ENCODE peak calls at places on chromosomes 7 and 10, in ten cellular contexts. K, I, Z, P, B, Y, E, O, F and W are unnamed samples.

GRCh38 chr10:100612601-100613595 is 77.2 kb downstream of the HIF1AN start:
- DNase-seq in K (no peak), I (no peak), Z (no peak), P (no peak), B (no peak), Y (no peak), E (no peak), O (no peak), F (no peak), W (no peak)

GRCh38 chr7:5758286-5758685 is 23.2 kb downstream of the RNF216 start:
- DNase-seq in K (no peak), I (no peak), Z (no peak), P (no peak), B (no peak), Y (no peak), E (no peak), O (no peak), F (no peak), W (no peak)

GRCh38 chr10:28818645-28819036 is 141.3 kb downstream of the BAMBI start:
- DNase-seq in K (no peak), I (no peak), Z (no peak), P (no peak), B (no peak), Y (no peak), E (no peak), O (no peak), F (no peak), W (no peak)

GRCh38 chr10:104299031-104299904 is 30.3 kb downstream of the GSTO2 start:
- DNase-seq in K (no peak), I (peak; percentile 94), Z (no peak), P (no peak), B (no peak), Y (no peak), E (peak; percentile 85), O (no peak), F (no peak), W (no peak)

GRCh38 chr10:44857363-44858016 is 53.6 kb upstream of the TMEM72 start:
- DNase-seq in K (peak; percentile 91), I (peak; percentile 84), Z (peak; percentile 69), P (peak; percentile 46), B (peak; percentile 95), Y (peak; percentile 39), E (peak; percentile 98), O (peak; percentile 58), F (peak; percentile 50), W (peak; percentile 20)

GRCh38 chr10:130491698-130492050 is 355.5 kb downstream of the GLRX3 start:
- DNase-seq in K (no peak), I (no peak), Z (no peak), P (no peak), B (no peak), Y (no peak), E (no peak), O (no peak), F (no peak), W (no peak)

GRCh38 chr7:42167206-42167913 is 69.6 kb downstream of the GLI3 start:
- DNase-seq in K (no peak), I (peak; percentile 10), Z (no peak), P (no peak), B (no peak), Y (no peak), E (peak; percentile 21), O (no peak), F (no peak), W (no peak)

GRCh38 chr7:149607683-149608082 is 110.1 kb upstream of the ZNF746 start:
- DNase-seq in K (no peak), I (no peak), Z (no peak), P (no peak), B (no peak), Y (no peak), E (no peak), O (no peak), F (no peak), W (no peak)

GRCh38 chr7:129343099-129343700 is 91.0 kb upstream of the STRIP2 start:
- DNase-seq in K (peak; percentile 13), I (peak; percentile 75), Z (peak; percentile 15), P (no peak), B (peak; percentile 30), Y (peak; percentile 22), E (peak; percentile 39), O (no peak), F (peak; percentile 55), W (peak; percentile 34)

GRCh38 chr10:35449944-35450343 is 113.6 kb downstream of the CCNY start:
- DNase-seq in K (no peak), I (no peak), Z (no peak), P (no peak), B (no peak), Y (no peak), E (no peak), O (no peak), F (no peak), W (no peak)

GRCh38 chr10:35446439-35446838 is 110.1 kb downstream of the CCNY start:
- DNase-seq in K (no peak), I (no peak), Z (no peak), P (no peak), B (no peak), Y (no peak), E (no peak), O (no peak), F (no peak), W (no peak)

GRCh38 chr10:35447693-35448407 is 111.5 kb downstream of the CCNY start:
- DNase-seq in K (peak; percentile 32), I (peak; percentile 72), Z (peak; percentile 43), P (peak; percentile 10), B (peak; percentile 53), Y (peak; percentile 73), E (peak; percentile 92), O (no peak), F (peak; percentile 58), W (peak; percentile 67)

GRCh38 chr10:35451103-35452016 is 115.1 kb downstream of the CCNY start:
- DNase-seq in K (no peak), I (peak; percentile 63), Z (no peak), P (no peak), B (no peak), Y (no peak), E (no peak), O (no peak), F (no peak), W (no peak)

GRCh38 chr10:35448687-35449662 is 112.7 kb downstream of the CCNY start:
- DNase-seq in K (no peak), I (no peak), Z (no peak), P (no peak), B (no peak), Y (no peak), E (no peak), O (no peak), F (no peak), W (no peak)
- H3K4me1 ChIP-seq in K (peaks cover 25% of the 10 kb centered on the region), I (peaks cover 38% of the 10 kb centered on the region), Z (peaks cover 65% of the 10 kb centered on the region), P (peaks cover 68% of the 10 kb centered on the region), B (peaks cover 14% of the 10 kb centered on the region), Y (peaks cover 30% of the 10 kb centered on the region), E (peaks cover 16% of the 10 kb centered on the region), O (peaks cover 80% of the 10 kb centered on the region), F (peaks cover 8% of the 10 kb centered on the region), W (peaks cover 80% of the 10 kb centered on the region)

GRCh38 chr10:99537381-99538286 is 4.9 kb downstream of the NKX2-3 start:
- DNase-seq in K (peak; percentile 72), I (no peak), Z (no peak), P (no peak), B (peak; percentile 76), Y (no peak), E (no peak), O (no peak), F (no peak), W (no peak)

GRCh38 chr10:99535764-99536399 is 3.1 kb downstream of the NKX2-3 start:
- DNase-seq in K (peak; percentile 49), I (no peak), Z (no peak), P (no peak), B (peak; percentile 59), Y (no peak), E (no peak), O (no peak), F (no peak), W (no peak)

GRCh38 chr10:99534939-99535763 is 2.4 kb downstream of the NKX2-3 start:
- DNase-seq in K (peak; percentile 82), I (no peak), Z (no peak), P (no peak), B (peak; percentile 60), Y (no peak), E (no peak), O (no peak), F (no peak), W (no peak)

GRCh38 chr10:99538287-99538917 is 5.7 kb downstream of the NKX2-3 start:
- DNase-seq in K (no peak), I (no peak), Z (no peak), P (no peak), B (peak; percentile 71), Y (no peak), E (no peak), O (no peak), F (no peak), W (no peak)

GRCh38 chr10:99536400-99537254 is 3.9 kb downstream of the NKX2-3 start:
- DNase-seq in K (peak; percentile 92), I (no peak), Z (no peak), P (no peak), B (peak; percentile 72), Y (no peak), E (no peak), O (no peak), F (no peak), W (no peak)
- H3K27me3 ChIP-seq in K (peaks cover 100% of the 10 kb centered on the region), I (peaks cover 95% of the 10 kb centered on the region), Z (peaks cover 4% of the 10 kb centered on the region), P (peaks cover 31% of the 10 kb centered on the region), B (peaks cover 100% of the 10 kb centered on the region), Y (peaks cover 11% of the 10 kb centered on the region), E (peaks cover 93% of the 10 kb centered on the region), O (peaks cover 99% of the 10 kb centered on the region), F (peaks cover 95% of the 10 kb centered on the region), W (peaks cover 19% of the 10 kb centered on the region)

DNA sequence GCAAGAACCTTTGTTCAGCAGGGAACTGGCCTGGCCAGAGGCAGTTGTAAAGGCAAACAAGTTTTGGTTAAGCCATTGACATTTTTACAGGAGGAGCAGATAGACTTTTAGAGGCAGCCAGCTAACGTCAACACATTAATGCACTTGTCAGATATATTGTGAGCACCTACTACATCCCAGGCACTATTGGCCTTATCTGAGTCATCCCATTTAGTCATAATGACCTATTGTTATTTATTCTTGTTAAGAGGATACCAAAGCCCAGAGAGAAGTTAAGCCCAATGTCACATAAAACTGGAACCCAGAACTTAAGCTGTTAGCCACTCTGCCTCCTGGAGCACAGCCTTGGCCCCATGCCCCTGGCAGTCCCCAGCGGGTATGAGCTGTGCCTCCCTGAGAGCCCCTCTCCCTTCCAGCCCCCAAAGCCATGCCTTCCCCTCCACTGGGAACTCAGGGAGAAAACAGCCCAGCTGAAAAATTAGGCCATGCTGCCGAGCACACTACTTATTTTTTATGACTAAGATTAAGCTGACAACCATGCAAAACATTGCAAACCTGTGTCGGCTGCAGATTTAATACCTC is 32.7 kb upstream of the TRIM8 start:
- DNase-seq in K (no peak), I (peak; percentile 74), Z (no peak), P (no peak), B (no peak), Y (no peak), E (peak; percentile 67), O (no peak), F (peak; percentile 19), W (no peak)
- H3K4me1 ChIP-seq in K (peaks cover 3% of the 10 kb centered on the region), I (peaks cover 14% of the 10 kb centered on the region), Z (no peaks in the 10 kb centered on the region), P (peaks cover 29% of the 10 kb centered on the region), B (peaks cover 3% of the 10 kb centered on the region), Y (no peaks in the 10 kb centered on the region), E (peaks cover 18% of the 10 kb centered on the region), O (peaks cover 55% of the 10 kb centered on the region), F (no peaks in the 10 kb centered on the region), W (peaks cover 44% of the 10 kb centered on the region)

DNA sequence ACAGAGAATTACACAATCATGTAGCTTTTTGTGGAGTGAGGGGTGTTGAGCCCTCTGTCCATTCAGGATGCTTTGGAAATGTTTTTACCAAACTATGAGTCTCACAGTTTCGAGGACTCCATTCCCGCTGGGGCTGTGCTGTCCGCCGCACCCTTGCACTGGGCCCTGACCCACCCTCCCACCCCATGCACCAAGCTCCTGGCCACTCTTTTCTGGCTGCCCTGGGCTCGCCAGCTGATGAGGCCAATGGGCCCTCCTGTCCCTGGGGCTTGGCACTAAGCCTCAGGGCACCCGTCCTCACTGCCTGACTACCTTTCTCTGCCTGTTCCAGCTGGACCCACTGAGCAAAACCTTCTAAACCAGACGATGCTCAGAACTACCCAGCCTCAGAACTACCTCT is 332.1 kb downstream of the PTPRN2 start:
- DNase-seq in K (no peak), I (no peak), Z (no peak), P (no peak), B (no peak), Y (no peak), E (no peak), O (no peak), F (no peak), W (no peak)
- H3K27me3 ChIP-seq in K (no peaks in the 10 kb centered on the region), I (no peaks in the 10 kb centered on the region), Z (no peaks in the 10 kb centered on the region), P (no peaks in the 10 kb centered on the region), B (no peaks in the 10 kb centered on the region), Y (no peaks in the 10 kb centered on the region), E (no peaks in the 10 kb centered on the region), O (no peaks in the 10 kb centered on the region), F (no peaks in the 10 kb centered on the region), W (no peaks in the 10 kb centered on the region)